ENCODE peak calls at places on chromosomes 4 and X, in six cellular contexts. One of them, this sample, is unnamed.

GRCh38 chr4:146329042-146329716 is 114.8 kb downstream of the REELD1 start:
- DNase-seq in ureter: no peak
- DNase-seq in tibial artery: no peak
- DNase-seq in naive B cell: no peak
- DNase-seq in left ventricle myocardium superior: no peak
- DNase-seq in activated T-helper 1 cell treated with Interleukin-2 at 50 U/mL for 16 hours: no peak
- DNase-seq in this sample: no peak

GRCh38 chrX:37060999-37061398 is 52.8 kb downstream of the FAM47C start:
- DNase-seq in ureter: no peak
- DNase-seq in tibial artery: no peak
- DNase-seq in naive B cell: no peak
- DNase-seq in left ventricle myocardium superior: no peak
- DNase-seq in activated T-helper 1 cell treated with Interleukin-2 at 50 U/mL for 16 hours: no peak
- DNase-seq in this sample: no peak

GRCh38 chr4:94551616-94552564 is 100.1 kb downstream of the PDLIM5 start:
- DNase-seq in ureter: no peak
- DNase-seq in tibial artery: no peak
- DNase-seq in naive B cell: no peak
- DNase-seq in left ventricle myocardium superior: no peak
- DNase-seq in activated T-helper 1 cell treated with Interleukin-2 at 50 U/mL for 16 hours: no peak
- DNase-seq in this sample: no peak

GRCh38 chr4:101175896-101176676 is 171.2 kb downstream of the PPP3CA start:
- DNase-seq in ureter: no peak
- DNase-seq in tibial artery: no peak
- DNase-seq in naive B cell: no peak
- DNase-seq in left ventricle myocardium superior: no peak
- DNase-seq in activated T-helper 1 cell treated with Interleukin-2 at 50 U/mL for 16 hours: no peak
- DNase-seq in this sample: no peak

GRCh38 chrX:155094468-155095061 is 23.3 kb downstream of the BRCC3 start:
- DNase-seq in ureter: no peak
- DNase-seq in tibial artery: no peak
- DNase-seq in naive B cell: peak
- DNase-seq in left ventricle myocardium superior: no peak
- DNase-seq in activated T-helper 1 cell treated with Interleukin-2 at 50 U/mL for 16 hours: no peak
- DNase-seq in this sample: no peak

GRCh38 chr4:30725562-30725961 is 5.4 kb downstream of the PCDH7 start:
- DNase-seq in ureter: no peak
- DNase-seq in tibial artery: no peak
- DNase-seq in naive B cell: no peak
- DNase-seq in left ventricle myocardium superior: no peak
- DNase-seq in activated T-helper 1 cell treated with Interleukin-2 at 50 U/mL for 16 hours: no peak
- DNase-seq in this sample: no peak

GRCh38 chr4:183261953-183262775 is 57.9 kb downstream of the CLDN22 start:
- DNase-seq in ureter: peak
- DNase-seq in tibial artery: peak
- DNase-seq in naive B cell: peak
- DNase-seq in left ventricle myocardium superior: peak
- DNase-seq in activated T-helper 1 cell treated with Interleukin-2 at 50 U/mL for 16 hours: peak
- DNase-seq in this sample: peak

GRCh38 chrX:55057691-55058249 is 17.1 kb upstream of the PAGE2B start:
- DNase-seq in ureter: no peak
- DNase-seq in tibial artery: no peak
- DNase-seq in naive B cell: peak
- DNase-seq in left ventricle myocardium superior: no peak
- DNase-seq in activated T-helper 1 cell treated with Interleukin-2 at 50 U/mL for 16 hours: no peak
- DNase-seq in this sample: no peak

GRCh38 chr4:129328176-129328575 is 232.2 kb downstream of the C4orf33 start:
- DNase-seq in ureter: no peak
- DNase-seq in tibial artery: no peak
- DNase-seq in naive B cell: no peak
- DNase-seq in left ventricle myocardium superior: no peak
- DNase-seq in activated T-helper 1 cell treated with Interleukin-2 at 50 U/mL for 16 hours: no peak
- DNase-seq in this sample: no peak

GRCh38 chr4:144562019-144562740 is 83.8 kb upstream of the HHIP start:
- DNase-seq in ureter: no peak
- DNase-seq in tibial artery: no peak
- DNase-seq in naive B cell: no peak
- DNase-seq in left ventricle myocardium superior: no peak
- DNase-seq in activated T-helper 1 cell treated with Interleukin-2 at 50 U/mL for 16 hours: no peak
- DNase-seq in this sample: peak

GRCh38 chr4:1244978-1245471 is 3.9 kb downstream of the CTBP1 start:
- DNase-seq in ureter: peak
- DNase-seq in tibial artery: no peak
- DNase-seq in naive B cell: no peak
- DNase-seq in left ventricle myocardium superior: no peak
- DNase-seq in activated T-helper 1 cell treated with Interleukin-2 at 50 U/mL for 16 hours: no peak
- DNase-seq in this sample: no peak

GRCh38 chr4:100170986-100171385 is 19.3 kb downstream of the DDIT4L start:
- DNase-seq in ureter: no peak
- DNase-seq in tibial artery: no peak
- DNase-seq in naive B cell: no peak
- DNase-seq in left ventricle myocardium superior: no peak
- DNase-seq in activated T-helper 1 cell treated with Interleukin-2 at 50 U/mL for 16 hours: no peak
- DNase-seq in this sample: no peak

GRCh38 chrX:121191779-121192178 is 144.4 kb downstream of the GLUD2 start:
- DNase-seq in ureter: no peak
- DNase-seq in tibial artery: no peak
- DNase-seq in naive B cell: no peak
- DNase-seq in left ventricle myocardium superior: no peak
- DNase-seq in activated T-helper 1 cell treated with Interleukin-2 at 50 U/mL for 16 hours: no peak
- DNase-seq in this sample: no peak

GRCh38 chrX:154412468-154412867 is 1.1 kb downstream of the TAFAZZIN start:
- DNase-seq in ureter: no peak
- DNase-seq in tibial artery: no peak
- DNase-seq in naive B cell: peak
- DNase-seq in left ventricle myocardium superior: no peak
- DNase-seq in activated T-helper 1 cell treated with Interleukin-2 at 50 U/mL for 16 hours: no peak
- DNase-seq in this sample: peak

GRCh38 chr4:69640289-69640688 is 847 bp upstream of the UGT2A2 start:
- DNase-seq in ureter: no peak
- DNase-seq in tibial artery: no peak
- DNase-seq in naive B cell: no peak
- DNase-seq in left ventricle myocardium superior: no peak
- DNase-seq in activated T-helper 1 cell treated with Interleukin-2 at 50 U/mL for 16 hours: no peak
- DNase-seq in this sample: no peak

GRCh38 chr4:81676552-81676951 is 204.8 kb upstream of the RASGEF1B start:
- DNase-seq in ureter: no peak
- DNase-seq in tibial artery: no peak
- DNase-seq in naive B cell: no peak
- DNase-seq in left ventricle myocardium superior: no peak
- DNase-seq in activated T-helper 1 cell treated with Interleukin-2 at 50 U/mL for 16 hours: no peak
- DNase-seq in this sample: no peak

GRCh38 chr4:10026485-10026884 is 5.2 kb upstream of the SLC2A9 start:
- DNase-seq in ureter: no peak
- DNase-seq in tibial artery: no peak
- DNase-seq in naive B cell: no peak
- DNase-seq in left ventricle myocardium superior: no peak
- DNase-seq in activated T-helper 1 cell treated with Interleukin-2 at 50 U/mL for 16 hours: no peak
- DNase-seq in this sample: no peak

GRCh38 chr4:126778348-126778747 is 854.4 kb upstream of the INTU start:
- DNase-seq in ureter: no peak
- DNase-seq in tibial artery: no peak
- DNase-seq in naive B cell: no peak
- DNase-seq in left ventricle myocardium superior: no peak
- DNase-seq in activated T-helper 1 cell treated with Interleukin-2 at 50 U/mL for 16 hours: no peak
- DNase-seq in this sample: no peak

GRCh38 chrX:56314334-56314733 is 82.2 kb downstream of the KLF8 start:
- DNase-seq in ureter: no peak
- DNase-seq in tibial artery: no peak
- DNase-seq in naive B cell: no peak
- DNase-seq in left ventricle myocardium superior: no peak
- DNase-seq in activated T-helper 1 cell treated with Interleukin-2 at 50 U/mL for 16 hours: no peak
- DNase-seq in this sample: no peak

GRCh38 chr4:127698789-127699200 is 31.4 kb upstream of the SLC25A31 start:
- DNase-seq in ureter: no peak
- DNase-seq in tibial artery: no peak
- DNase-seq in naive B cell: no peak
- DNase-seq in left ventricle myocardium superior: no peak
- DNase-seq in activated T-helper 1 cell treated with Interleukin-2 at 50 U/mL for 16 hours: no peak
- DNase-seq in this sample: no peak

GRCh38 chr4:89213382-89213701 is 94.3 kb downstream of the GPRIN3 start:
- DNase-seq in ureter: no peak
- DNase-seq in tibial artery: no peak
- DNase-seq in naive B cell: no peak
- DNase-seq in left ventricle myocardium superior: no peak
- DNase-seq in activated T-helper 1 cell treated with Interleukin-2 at 50 U/mL for 16 hours: no peak
- DNase-seq in this sample: no peak

GRCh38 chr4:69984030-69984443 is 11.7 kb upstream of the STATH start:
- DNase-seq in ureter: no peak
- DNase-seq in tibial artery: no peak
- DNase-seq in naive B cell: no peak
- DNase-seq in left ventricle myocardium superior: no peak
- DNase-seq in activated T-helper 1 cell treated with Interleukin-2 at 50 U/mL for 16 hours: no peak
- DNase-seq in this sample: no peak

GRCh38 chrX:39443240-39443639 is 642.0 kb downstream of the MID1IP1 start:
- DNase-seq in ureter: no peak
- DNase-seq in tibial artery: no peak
- DNase-seq in naive B cell: no peak
- DNase-seq in left ventricle myocardium superior: no peak
- DNase-seq in activated T-helper 1 cell treated with Interleukin-2 at 50 U/mL for 16 hours: no peak
- DNase-seq in this sample: no peak

GRCh38 chr4:136680761-136681160 is 851.5 kb downstream of the PCDH18 start:
- DNase-seq in ureter: no peak
- DNase-seq in tibial artery: no peak
- DNase-seq in naive B cell: no peak
- DNase-seq in left ventricle myocardium superior: no peak
- DNase-seq in activated T-helper 1 cell treated with Interleukin-2 at 50 U/mL for 16 hours: no peak
- DNase-seq in this sample: no peak

GRCh38 chrX:81336455-81337144 is 134.7 kb downstream of the SH3BGRL start:
- DNase-seq in ureter: no peak
- DNase-seq in tibial artery: no peak
- DNase-seq in naive B cell: no peak
- DNase-seq in left ventricle myocardium superior: no peak
- DNase-seq in activated T-helper 1 cell treated with Interleukin-2 at 50 U/mL for 16 hours: no peak
- DNase-seq in this sample: no peak

GRCh38 chrX:46587158-46587557 is 13.6 kb downstream of the CHST7 start:
- DNase-seq in ureter: no peak
- DNase-seq in tibial artery: no peak
- DNase-seq in naive B cell: no peak
- DNase-seq in left ventricle myocardium superior: no peak
- DNase-seq in activated T-helper 1 cell treated with Interleukin-2 at 50 U/mL for 16 hours: no peak
- DNase-seq in this sample: no peak

GRCh38 chrX:109626637-109627036 is 1.7 kb upstream of the KCNE5 start:
- DNase-seq in ureter: no peak
- DNase-seq in tibial artery: no peak
- DNase-seq in naive B cell: no peak
- DNase-seq in left ventricle myocardium superior: no peak
- DNase-seq in activated T-helper 1 cell treated with Interleukin-2 at 50 U/mL for 16 hours: no peak
- DNase-seq in this sample: no peak

GRCh38 chr4:2256156-2256731 is 5.7 kb downstream of the MXD4 start:
- DNase-seq in ureter: peak
- DNase-seq in tibial artery: peak
- DNase-seq in naive B cell: no peak
- DNase-seq in left ventricle myocardium superior: peak
- DNase-seq in activated T-helper 1 cell treated with Interleukin-2 at 50 U/mL for 16 hours: no peak
- DNase-seq in this sample: peak

GRCh38 chrX:41022579-41022978 is 62.7 kb upstream of the USP9X start:
- DNase-seq in ureter: no peak
- DNase-seq in tibial artery: no peak
- DNase-seq in naive B cell: no peak
- DNase-seq in left ventricle myocardium superior: no peak
- DNase-seq in activated T-helper 1 cell treated with Interleukin-2 at 50 U/mL for 16 hours: no peak
- DNase-seq in this sample: no peak

GRCh38 chr4:17511041-17511949 is 595 bp downstream of the QDPR start:
- DNase-seq in ureter: peak
- DNase-seq in tibial artery: peak
- DNase-seq in naive B cell: no peak
- DNase-seq in left ventricle myocardium superior: peak
- DNase-seq in activated T-helper 1 cell treated with Interleukin-2 at 50 U/mL for 16 hours: peak
- DNase-seq in this sample: peak

GRCh38 chr4:79597266-79597665 is 189.2 kb upstream of the GK2 start:
- DNase-seq in ureter: no peak
- DNase-seq in tibial artery: no peak
- DNase-seq in naive B cell: no peak
- DNase-seq in left ventricle myocardium superior: no peak
- DNase-seq in activated T-helper 1 cell treated with Interleukin-2 at 50 U/mL for 16 hours: no peak
- DNase-seq in this sample: no peak

GRCh38 chrX:150897371-150898319 is 823 bp downstream of the CD99L2 start:
- DNase-seq in ureter: peak
- DNase-seq in tibial artery: no peak
- DNase-seq in naive B cell: peak
- DNase-seq in left ventricle myocardium superior: no peak
- DNase-seq in activated T-helper 1 cell treated with Interleukin-2 at 50 U/mL for 16 hours: no peak
- DNase-seq in this sample: peak

GRCh38 chr4:163332526-163333405 is at the start of gene NPY1R:
- DNase-seq in ureter: peak
- DNase-seq in tibial artery: peak
- DNase-seq in naive B cell: no peak
- DNase-seq in left ventricle myocardium superior: peak
- DNase-seq in activated T-helper 1 cell treated with Interleukin-2 at 50 U/mL for 16 hours: no peak
- DNase-seq in this sample: peak

This sample was measured in lower lobe of right lung.